ENCODE peak calls at places on chromosomes 3 and 15, in eight cellular contexts. G is choroid plexus epithelial cell, M is AG09309, K is H1, Q is fibroblast of lung, A is GM06990, U is AG10803, H is AG04449. I is an unnamed sample.

GRCh38 chr3:188978772-188979171 is 193.0 kb upstream of the TPRG1 start:
- DNase-seq in G (peak; percentile 85), M (peak; percentile 35), K (no peak), Q (peak; percentile 94), A (no peak), U (peak; percentile 71), H (peak; percentile 5), I (peak; percentile 78)

GRCh38 chr15:30859091-30859874 is 44.4 kb upstream of the FAN1 start:
- DNase-seq in G (peak; percentile 65), M (peak; percentile 13), K (no peak), Q (peak; percentile 43), A (no peak), U (peak; percentile 30), H (peak; percentile 17), I (peak; percentile 7)

GRCh38 chr15:80186066-80186465 is 33.3 kb downstream of the FAH start:
- DNase-seq in G (no peak), M (no peak), K (no peak), Q (no peak), A (no peak), U (no peak), H (no peak), I (no peak)

GRCh38 chr15:29140475-29141172 is 129.0 kb downstream of the NSMCE3 start:
- DNase-seq in G (no peak), M (no peak), K (no peak), Q (no peak), A (no peak), U (no peak), H (no peak), I (no peak)

GRCh38 chr15:43441316-43441715 is 51.6 kb downstream of the TP53BP1 start:
- DNase-seq in G (peak; percentile 49), M (no peak), K (no peak), Q (peak; percentile 55), A (peak; percentile 9), U (peak; percentile 64), H (no peak), I (no peak)

GRCh38 chr3:69828817-69829216 is 89.6 kb downstream of the MITF start:
- DNase-seq in G (no peak), M (no peak), K (no peak), Q (no peak), A (no peak), U (no peak), H (no peak), I (no peak)

GRCh38 chr3:37993811-37994638 is 3.4 kb downstream of the VILL start:
- DNase-seq in G (peak; percentile 89), M (no peak), K (no peak), Q (peak; percentile 79), A (peak; percentile 84), U (peak; percentile 75), H (no peak), I (peak; percentile 45)

GRCh38 chr3:129934234-129935123 is 40.0 kb upstream of the TRH start:
- DNase-seq in G (peak; percentile 38), M (no peak), K (no peak), Q (peak; percentile 32), A (no peak), U (no peak), H (no peak), I (no peak)

GRCh38 chr15:76155742-76156141 is 96.0 kb downstream of the TMEM266 start:
- DNase-seq in G (no peak), M (peak; percentile 88), K (no peak), Q (no peak), A (no peak), U (peak; percentile 96), H (peak; percentile 34), I (no peak)

GRCh38 chr3:54951405-54951804 is 23.5 kb upstream of the LRTM1 start:
- DNase-seq in G (peak; percentile 94), M (peak; percentile 72), K (peak; percentile 49), Q (peak; percentile 90), A (no peak), U (peak; percentile 93), H (peak; percentile 67), I (peak; percentile 84)

GRCh38 chr3:143135150-143135549 is 15.6 kb downstream of the CHST2 start:
- DNase-seq in G (peak; percentile 96), M (peak; percentile 84), K (no peak), Q (peak; percentile 94), A (no peak), U (peak; percentile 98), H (peak; percentile 92), I (peak; percentile 90)

GRCh38 chr15:98952381-98952803 is 55.2 kb downstream of the PGPEP1L start:
- DNase-seq in G (no peak), M (no peak), K (no peak), Q (peak; percentile 55), A (peak; percentile 59), U (no peak), H (no peak), I (no peak)
- H3K4me3 ChIP-seq in G (no peak overlapping the region), M (no peak overlapping the region), K (no peak overlapping the region), Q (no peak overlapping the region), A (no peak overlapping the region), U (no peak overlapping the region), H (no peak overlapping the region), I (no peak overlapping the region)

DNA sequence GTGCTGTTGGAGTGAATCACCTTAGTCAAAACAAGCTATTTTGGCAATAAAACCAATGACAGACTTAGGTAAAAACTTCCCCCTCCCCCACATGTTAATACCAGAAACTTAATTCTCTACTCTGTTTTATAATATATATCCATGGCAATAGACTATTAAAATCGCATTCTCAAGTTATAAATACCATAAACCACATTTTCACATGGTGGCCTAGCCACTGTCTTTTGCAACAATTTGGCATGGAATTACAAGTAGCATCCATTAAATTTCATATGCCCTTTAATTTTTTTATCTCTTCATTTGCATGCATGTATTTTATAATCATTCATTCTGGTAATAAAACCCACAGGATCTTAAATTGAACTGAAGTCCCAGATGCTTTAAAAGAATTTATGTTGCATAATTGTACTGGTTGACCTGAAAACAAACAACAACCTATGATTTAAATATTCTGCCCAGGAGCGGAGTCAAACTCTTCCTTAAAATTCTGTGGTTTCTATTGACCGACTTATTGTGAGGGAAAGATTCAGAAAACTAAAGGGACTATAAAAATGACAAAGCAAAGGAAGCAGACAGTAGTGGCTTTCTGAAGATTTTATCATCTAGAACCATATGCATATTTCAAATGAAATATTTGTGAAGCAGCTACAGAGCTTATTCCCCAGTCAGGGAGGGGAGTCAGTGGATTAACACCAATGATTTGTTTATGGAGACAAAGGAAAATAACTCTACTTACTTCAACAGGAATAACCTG is 229.0 kb upstream of the TBL1XR1 start:
- DNase-seq in G (no peak), M (peak; percentile 67), K (no peak), Q (no peak), A (no peak), U (peak; percentile 86), H (no peak), I (no peak)
- H3K4me3 ChIP-seq in G (no peak overlapping the region), M (no peak overlapping the region), K (no peak overlapping the region), Q (no peak overlapping the region), A (no peak overlapping the region), U (no peak overlapping the region), H (no peak overlapping the region), I (no peak overlapping the region)

GRCh38 chr15:85582076-85582718 is 201.8 kb downstream of the AKAP13 start:
- DNase-seq in G (peak; percentile 41), M (no peak), K (no peak), Q (peak; percentile 53), A (peak; percentile 41), U (peak; percentile 61), H (no peak), I (no peak)

GRCh38 chr15:85584791-85585360 is 204.5 kb downstream of the AKAP13 start:
- DNase-seq in G (no peak), M (no peak), K (no peak), Q (no peak), A (peak; percentile 47), U (no peak), H (no peak), I (no peak)

GRCh38 chr15:85581495-85581894 is 201.1 kb downstream of the AKAP13 start:
- DNase-seq in G (no peak), M (no peak), K (no peak), Q (no peak), A (peak; percentile 18), U (no peak), H (no peak), I (no peak)

GRCh38 chr15:85582719-85583089 is 202.3 kb downstream of the AKAP13 start:
- DNase-seq in G (peak; percentile 78), M (no peak), K (no peak), Q (peak; percentile 58), A (peak; percentile 63), U (peak; percentile 25), H (no peak), I (no peak)

GRCh38 chr15:85583404-85584390 is 203.3 kb downstream of the AKAP13 start:
- DNase-seq in G (peak; percentile 78), M (no peak), K (no peak), Q (peak; percentile 81), A (peak; percentile 73), U (peak; percentile 63), H (no peak), I (peak; percentile 74)
- H3K4me3 ChIP-seq in G (no peak overlapping the region), M (no peak overlapping the region), K (no peak overlapping the region), Q (no peak overlapping the region), A (peak overlapping the region; percentile 55), U (no peak overlapping the region), H (no peak overlapping the region), I (peak overlapping the region; percentile 39)

GRCh38 chr3:183285828-183286457 is 32.9 kb downstream of the B3GNT5 start:
- DNase-seq in G (peak; percentile 99), M (peak; percentile 85), K (no peak), Q (peak; percentile 100), A (peak; percentile 76), U (peak; percentile 92), H (peak; percentile 88), I (peak; percentile 99)
- H3K4me3 ChIP-seq in G (no peak overlapping the region), M (no peak overlapping the region), K (no peak overlapping the region), Q (no peak overlapping the region), A (peak overlapping the region; percentile 20), U (no peak overlapping the region), H (no peak overlapping the region), I (no peak overlapping the region)

GRCh38 chr3:131053021-131053420 is 26.3 kb downstream of the NEK11 start:
- DNase-seq in G (peak; percentile 59), M (no peak), K (no peak), Q (peak; percentile 47), A (no peak), U (peak; percentile 11), H (no peak), I (no peak)

GRCh38 chr3:131048030-131048429 is 21.4 kb downstream of the NEK11 start:
- DNase-seq in G (no peak), M (no peak), K (no peak), Q (no peak), A (no peak), U (no peak), H (no peak), I (no peak)

DNA sequence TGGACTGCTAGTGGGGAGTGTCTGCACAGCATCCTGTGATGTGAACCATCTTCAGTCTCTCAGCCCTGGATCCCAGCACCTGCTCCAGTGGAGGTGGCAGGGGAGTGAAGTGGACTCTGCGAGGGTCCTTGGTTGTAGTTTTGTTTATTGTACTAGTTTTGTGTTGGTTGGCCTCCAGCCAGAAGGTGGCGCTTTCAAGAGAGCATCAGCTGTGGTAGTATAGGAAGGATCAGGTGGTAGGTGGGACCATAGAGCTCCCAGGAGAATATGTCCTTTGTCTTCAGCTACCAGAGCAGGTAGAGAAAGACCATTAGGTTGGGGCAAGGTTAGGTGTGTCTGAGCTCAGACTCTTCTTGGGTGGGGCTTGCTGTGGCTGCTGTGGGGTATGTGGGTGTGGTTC is 20.9 kb downstream of the NEK11 start:
- DNase-seq in G (no peak), M (no peak), K (no peak), Q (no peak), A (no peak), U (no peak), H (no peak), I (no peak)
- H3K4me3 ChIP-seq in G (no peak overlapping the region), M (no peak overlapping the region), K (no peak overlapping the region), Q (no peak overlapping the region), A (no peak overlapping the region), U (no peak overlapping the region), H (no peak overlapping the region), I (no peak overlapping the region)